ENCODE peak calls at places on chromosome 22, in eight cellular contexts. One of them, this sample, is unnamed.

GRCh38 chr22:50363411-50364194 is 20.5 kb downstream of the PPP6R2 start:
- DNase-seq in Caki2: no peak
- DNase-seq in lower leg skin: no peak
- DNase-seq in H4: no peak
- DNase-seq in NCI-H1092 treated with DMSO at 0.1 percent for 48 hours: no peak
- DNase-seq in NCI-H1417 treated with DMSO at 0.1 percent for 48 hours: no peak
- DNase-seq in A172: no peak
- DNase-seq in GOT3: no peak
- DNase-seq in this sample: no peak

GRCh38 chr22:25353516-25354445 is 134.3 kb downstream of the CRYBB2 start:
- DNase-seq in GOT3: no peak
- DNase-seq in A172: no peak
- DNase-seq in H4: no peak
- DNase-seq in lower leg skin: peak
- DNase-seq in Caki2: no peak
- DNase-seq in NCI-H1417 treated with DMSO at 0.1 percent for 48 hours: no peak
- DNase-seq in NCI-H1092 treated with DMSO at 0.1 percent for 48 hours: no peak
- DNase-seq in this sample: no peak

GRCh38 chr22:24450600-24450999 is 23.2 kb downstream of the ADORA2A start:
- DNase-seq in A172: no peak
- DNase-seq in NCI-H1092 treated with DMSO at 0.1 percent for 48 hours: peak
- DNase-seq in Caki2: no peak
- DNase-seq in lower leg skin: no peak
- DNase-seq in NCI-H1417 treated with DMSO at 0.1 percent for 48 hours: peak
- DNase-seq in H4: no peak
- DNase-seq in GOT3: no peak
- DNase-seq in this sample: no peak

GRCh38 chr22:20226760-20227350 is 41.3 kb downstream of the RTN4R start:
- DNase-seq in NCI-H1092 treated with DMSO at 0.1 percent for 48 hours: no peak
- DNase-seq in lower leg skin: no peak
- DNase-seq in NCI-H1417 treated with DMSO at 0.1 percent for 48 hours: no peak
- DNase-seq in GOT3: no peak
- DNase-seq in A172: no peak
- DNase-seq in H4: no peak
- DNase-seq in Caki2: no peak
- DNase-seq in this sample: no peak

GRCh38 chr22:36986242-36986821 is 32.9 kb downstream of the TST start:
- DNase-seq in lower leg skin: peak
- DNase-seq in Caki2: no peak
- DNase-seq in A172: no peak
- DNase-seq in NCI-H1417 treated with DMSO at 0.1 percent for 48 hours: no peak
- DNase-seq in NCI-H1092 treated with DMSO at 0.1 percent for 48 hours: no peak
- DNase-seq in H4: no peak
- DNase-seq in GOT3: no peak
- DNase-seq in this sample: peak

GRCh38 chr22:37288521-37288920 is 6.2 kb downstream of the CYTH4 start:
- DNase-seq in lower leg skin: no peak
- DNase-seq in H4: no peak
- DNase-seq in GOT3: no peak
- DNase-seq in NCI-H1417 treated with DMSO at 0.1 percent for 48 hours: no peak
- DNase-seq in Caki2: no peak
- DNase-seq in NCI-H1092 treated with DMSO at 0.1 percent for 48 hours: no peak
- DNase-seq in A172: no peak
- DNase-seq in this sample: no peak

GRCh38 chr22:37474447-37475090 is 11.6 kb downstream of the MFNG start:
- DNase-seq in H4: no peak
- DNase-seq in GOT3: no peak
- DNase-seq in NCI-H1417 treated with DMSO at 0.1 percent for 48 hours: no peak
- DNase-seq in A172: no peak
- DNase-seq in NCI-H1092 treated with DMSO at 0.1 percent for 48 hours: no peak
- DNase-seq in Caki2: no peak
- DNase-seq in lower leg skin: no peak
- DNase-seq in this sample: no peak

GRCh38 chr22:38034278-38034882 is 22.8 kb upstream of the PICK1 start:
- DNase-seq in NCI-H1417 treated with DMSO at 0.1 percent for 48 hours: no peak
- DNase-seq in A172: peak
- DNase-seq in GOT3: no peak
- DNase-seq in lower leg skin: no peak
- DNase-seq in H4: peak
- DNase-seq in NCI-H1092 treated with DMSO at 0.1 percent for 48 hours: no peak
- DNase-seq in Caki2: peak
- DNase-seq in this sample: peak

GRCh38 chr22:44172370-44173108 is 8.2 kb upstream of the PARVG start:
- DNase-seq in GOT3: no peak
- DNase-seq in NCI-H1417 treated with DMSO at 0.1 percent for 48 hours: no peak
- DNase-seq in A172: no peak
- DNase-seq in NCI-H1092 treated with DMSO at 0.1 percent for 48 hours: peak
- DNase-seq in Caki2: no peak
- DNase-seq in lower leg skin: peak
- DNase-seq in H4: no peak
- DNase-seq in this sample: peak

GRCh38 chr22:40654522-40655167 is 18.1 kb upstream of the MRTFA start:
- DNase-seq in H4: peak
- DNase-seq in NCI-H1092 treated with DMSO at 0.1 percent for 48 hours: peak
- DNase-seq in lower leg skin: no peak
- DNase-seq in Caki2: peak
- DNase-seq in A172: peak
- DNase-seq in NCI-H1417 treated with DMSO at 0.1 percent for 48 hours: no peak
- DNase-seq in GOT3: no peak
- DNase-seq in this sample: no peak

GRCh38 chr22:39808087-39808486 is 85.5 kb downstream of the ENTHD1 start:
- DNase-seq in NCI-H1092 treated with DMSO at 0.1 percent for 48 hours: no peak
- DNase-seq in GOT3: no peak
- DNase-seq in Caki2: no peak
- DNase-seq in lower leg skin: no peak
- DNase-seq in H4: no peak
- DNase-seq in NCI-H1417 treated with DMSO at 0.1 percent for 48 hours: no peak
- DNase-seq in A172: no peak
- DNase-seq in this sample: no peak

GRCh38 chr22:27597703-27598444 is 203.7 kb downstream of the MN1 start:
- DNase-seq in A172: peak
- DNase-seq in lower leg skin: no peak
- DNase-seq in NCI-H1417 treated with DMSO at 0.1 percent for 48 hours: no peak
- DNase-seq in NCI-H1092 treated with DMSO at 0.1 percent for 48 hours: no peak
- DNase-seq in H4: peak
- DNase-seq in Caki2: peak
- DNase-seq in GOT3: no peak
- DNase-seq in this sample: no peak

GRCh38 chr22:37604875-37605274 is 3.8 kb upstream of the GGA1 start:
- DNase-seq in GOT3: no peak
- DNase-seq in lower leg skin: no peak
- DNase-seq in H4: no peak
- DNase-seq in NCI-H1417 treated with DMSO at 0.1 percent for 48 hours: no peak
- DNase-seq in NCI-H1092 treated with DMSO at 0.1 percent for 48 hours: no peak
- DNase-seq in A172: no peak
- DNase-seq in Caki2: no peak
- DNase-seq in this sample: peak

GRCh38 chr22:37892566-37893338 is 13.3 kb upstream of the MICALL1 start:
- DNase-seq in lower leg skin: no peak
- DNase-seq in NCI-H1092 treated with DMSO at 0.1 percent for 48 hours: no peak
- DNase-seq in GOT3: no peak
- DNase-seq in Caki2: no peak
- DNase-seq in NCI-H1417 treated with DMSO at 0.1 percent for 48 hours: no peak
- DNase-seq in H4: no peak
- DNase-seq in A172: no peak
- DNase-seq in this sample: no peak